ENCODE peak calls at places on chromosomes 3 and 15, in seven cellular contexts. C, H, X, O, M, D and N are unnamed samples.

GRCh38 chr3:193225726-193226125 is 15.3 kb upstream of the PLAAT1 start:
- DNase-seq in O (no peak), H (no peak), C (no peak), D (no peak), X (no peak), M (no peak), N (no peak)

GRCh38 chr15:57537072-57537471 is 54.6 kb upstream of the MYZAP start:
- DNase-seq in O (peak; percentile 60), D (no peak), M (peak; percentile 79), X (no peak), C (no peak), H (peak; percentile 96), N (peak; percentile 12)

GRCh38 chr15:101394654-101395053 is 94.9 kb downstream of the PCSK6 start:
- DNase-seq in D (no peak), X (no peak), H (no peak), O (no peak), C (no peak), M (no peak), N (no peak)

GRCh38 chr3:38455639-38456430 is 2.1 kb downstream of the ACVR2B start:
- DNase-seq in H (peak; percentile 43), M (no peak), D (no peak), C (no peak), O (no peak), X (no peak), N (no peak)

GRCh38 chr15:31448635-31448979 is 122.0 kb downstream of the KLF13 start:
- DNase-seq in O (no peak), H (no peak), D (no peak), X (no peak), C (no peak), M (no peak), N (no peak)

GRCh38 chr3:60578936-60579335 is 672.3 kb downstream of the FHIT start:
- DNase-seq in M (no peak), C (no peak), D (no peak), X (no peak), H (no peak), O (no peak), N (no peak)

GRCh38 chr15:78211189-78211921 is 23.0 kb downstream of the ACSBG1 start:
- DNase-seq in O (no peak), C (no peak), M (no peak), X (no peak), H (no peak), D (no peak), N (no peak)

GRCh38 chr3:32109256-32109655 is 2.8 kb downstream of the GPD1L start:
- DNase-seq in C (no peak), O (peak; percentile 33), X (no peak), H (peak; percentile 54), D (no peak), M (peak; percentile 9), N (peak; percentile 73)

GRCh38 chr3:12120374-12121140 is 38.2 kb downstream of the TIMP4 start:
- DNase-seq in X (no peak), D (no peak), O (no peak), M (no peak), C (no peak), H (no peak), N (no peak)

GRCh38 chr3:188868803-188869202 is 303.0 kb upstream of the TPRG1 start:
- DNase-seq in C (no peak), O (no peak), X (no peak), D (no peak), H (no peak), M (no peak), N (no peak)

GRCh38 chr3:20352547-20353164 is 166.7 kb upstream of the SGO1 start:
- DNase-seq in H (peak; percentile 4), C (no peak), O (no peak), X (no peak), D (no peak), M (peak; percentile 25), N (no peak)

GRCh38 chr3:124413989-124414598 is 316.2 kb upstream of the UMPS start:
- DNase-seq in H (no peak), X (no peak), D (no peak), C (no peak), O (no peak), M (no peak), N (no peak)

GRCh38 chr3:151283907-151284461 is 5.6 kb upstream of the P2RY14 start:
- DNase-seq in D (no peak), M (peak; percentile 38), X (no peak), H (no peak), C (no peak), O (no peak), N (no peak)

GRCh38 chr3:170689218-170689874 is 103.5 kb upstream of the SLC7A14 start:
- DNase-seq in X (no peak), D (no peak), O (no peak), M (peak; percentile 95), H (peak; percentile 81), C (no peak), N (no peak)

GRCh38 chr3:98333989-98334606 is 19.6 kb upstream of the OR5K4 start:
- DNase-seq in X (no peak), C (no peak), O (no peak), M (no peak), D (no peak), H (peak; percentile 56), N (no peak)

GRCh38 chr15:57224664-57225063 is 151.6 kb upstream of the CGNL1 start:
- DNase-seq in H (peak; percentile 77), M (peak; percentile 62), O (no peak), D (no peak), C (no peak), X (no peak), N (no peak)

GRCh38 chr15:78308422-78309021 is 9.1 kb upstream of the SKIC8 start:
- DNase-seq in O (peak; percentile 79), M (peak; percentile 72), H (peak; percentile 63), D (no peak), X (peak; percentile 33), C (peak; percentile 14), N (peak; percentile 57)

GRCh38 chr3:11204697-11205397 is 50.6 kb downstream of the HRH1 start:
- DNase-seq in M (no peak), D (no peak), C (no peak), O (peak; percentile 46), H (no peak), X (no peak), N (no peak)

GRCh38 chr3:99777708-99778107 is 40.0 kb upstream of the CMSS1 start:
- DNase-seq in M (no peak), X (no peak), D (no peak), H (no peak), O (no peak), C (no peak), N (no peak)

GRCh38 chr3:168653255-168653654 is 557.5 kb upstream of the GOLIM4 start:
- DNase-seq in D (no peak), X (no peak), M (no peak), O (no peak), C (no peak), H (no peak), N (no peak)

GRCh38 chr3:121822973-121823372 is 11.9 kb downstream of the IQCB1 start:
- DNase-seq in D (no peak), H (no peak), O (no peak), C (no peak), X (no peak), M (no peak), N (no peak)

GRCh38 chr3:63067999-63068645 is 192.9 kb upstream of the CADPS start:
- DNase-seq in X (no peak), H (peak; percentile 48), O (no peak), D (no peak), M (peak; percentile 55), C (no peak), N (no peak)